ENCODE peak calls at places on chromosomes 2 and 18, in eight cellular contexts. E is endothelial cell of umbilical vein, U is fibroblast of lung, L is pancreas, T is psoas muscle, R is SJCRH30, G is Panc1, B is tibial artery. I is an unnamed sample.

GRCh38 chr2:240339411-240340360 is 95.8 kb upstream of the GPC1 start:
- DNase-seq in E (no peak), U (no peak), L (peak), T (no peak), R (no peak), G (no peak), B (peak), I (no peak)

GRCh38 chr2:217988840-217989204 is 14.0 kb downstream of the TNS1 start:
- DNase-seq in E (no peak), U (no peak), L (peak), T (no peak), R (no peak), G (no peak), B (no peak), I (no peak)

GRCh38 chr2:1715184-1716012 is 28.9 kb downstream of the PXDN start:
- DNase-seq in E (peak), U (no peak), L (no peak), T (no peak), R (no peak), G (no peak), B (no peak), I (no peak)

GRCh38 chr2:55993685-55994084 is 70.1 kb upstream of the EFEMP1 start:
- DNase-seq in E (no peak), U (no peak), L (no peak), T (no peak), R (no peak), G (no peak), B (no peak), I (no peak)

GRCh38 chr2:67772216-67773180 is 290.3 kb downstream of the C1D start:
- DNase-seq in E (peak), U (peak), L (no peak), T (no peak), R (no peak), G (no peak), B (no peak), I (no peak)

GRCh38 chr2:195805283-195805976 is 148.4 kb downstream of the SLC39A10 start:
- DNase-seq in E (no peak), U (no peak), L (no peak), T (no peak), R (no peak), G (no peak), B (no peak), I (no peak)

GRCh38 chr18:45255142-45255890 is 360.0 kb upstream of the SLC14A2 start:
- DNase-seq in E (no peak), U (peak), L (no peak), T (no peak), R (peak), G (no peak), B (no peak), I (no peak)

GRCh38 chr2:2769481-2770431 is 438.7 kb upstream of the MYT1L start:
- DNase-seq in E (no peak), U (no peak), L (peak), T (peak), R (no peak), G (no peak), B (no peak), I (no peak)

GRCh38 chr2:10103179-10103578 is 19.4 kb upstream of the RRM2 start:
- DNase-seq in E (no peak), U (no peak), L (peak), T (no peak), R (peak), G (no peak), B (no peak), I (peak)

GRCh38 chr2:13066673-13067072 is 349.9 kb downstream of the TRIB2 start:
- DNase-seq in E (no peak), U (no peak), L (no peak), T (no peak), R (no peak), G (no peak), B (no peak), I (no peak)

GRCh38 chr2:74316616-74317295 is 26.5 kb downstream of the SLC4A5 start:
- DNase-seq in E (no peak), U (no peak), L (no peak), T (no peak), R (no peak), G (no peak), B (no peak), I (no peak)

GRCh38 chr2:196125596-196125995 is 45.8 kb downstream of the STK17B start:
- DNase-seq in E (no peak), U (no peak), L (no peak), T (no peak), R (no peak), G (no peak), B (no peak), I (no peak)

GRCh38 chr2:129408570-129408969 is 570.9 kb upstream of the RAB6C start:
- DNase-seq in E (no peak), U (no peak), L (no peak), T (no peak), R (no peak), G (no peak), B (no peak), I (no peak)

GRCh38 chr18:68455229-68455603 is 259.7 kb downstream of the TMX3 start:
- DNase-seq in E (no peak), U (no peak), L (no peak), T (no peak), R (no peak), G (no peak), B (no peak), I (no peak)

GRCh38 chr2:241665731-241666440 is 20.7 kb downstream of the DTYMK start:
- DNase-seq in E (no peak), U (no peak), L (no peak), T (no peak), R (no peak), G (no peak), B (no peak), I (no peak)

GRCh38 chr2:166335284-166335683 is 40.5 kb downstream of the SCN9A start:
- DNase-seq in E (no peak), U (peak), L (no peak), T (no peak), R (no peak), G (no peak), B (no peak), I (no peak)

GRCh38 chr2:95346236-95346737 is 49.1 kb downstream of the KCNIP3 start:
- DNase-seq in E (no peak), U (peak), L (peak), T (peak), R (no peak), G (no peak), B (peak), I (peak)

GRCh38 chr2:95345415-95346235 is 48.5 kb downstream of the KCNIP3 start:
- DNase-seq in E (peak), U (peak), L (peak), T (peak), R (peak), G (peak), B (peak), I (peak)

GRCh38 chr2:95344656-95345055 is 47.5 kb downstream of the KCNIP3 start:
- DNase-seq in E (no peak), U (no peak), L (peak), T (no peak), R (no peak), G (no peak), B (peak), I (no peak)

GRCh38 chr2:95344208-95344570 is 47.0 kb downstream of the KCNIP3 start:
- DNase-seq in E (no peak), U (no peak), L (peak), T (peak), R (no peak), G (no peak), B (peak), I (no peak)

DNA sequence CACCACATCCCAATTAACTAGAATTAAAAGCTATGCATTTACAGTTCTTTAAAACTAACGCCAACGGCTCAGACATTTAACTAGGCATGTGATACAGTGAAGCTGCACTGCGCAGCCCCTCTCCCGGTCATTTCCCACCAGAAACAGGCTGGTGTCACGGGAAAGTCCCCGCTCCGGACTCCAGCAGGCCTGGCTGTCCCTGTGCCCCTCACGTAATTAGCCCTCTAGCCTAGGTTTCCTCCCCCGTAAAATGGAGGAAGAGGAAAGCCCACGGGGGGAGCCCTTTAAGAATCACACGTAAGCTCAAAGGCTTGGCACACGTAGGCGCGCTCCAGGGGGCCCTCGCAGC is 47.9 kb downstream of the KCNIP3 start:
- DNase-seq in E (no peak), U (no peak), L (no peak), T (no peak), R (no peak), G (no peak), B (no peak), I (no peak)
- H3K4me3 ChIP-seq in E (peak), U (peak), L (no peak), T (peak), R (no peak), G (peak), B (peak), I (peak)

GRCh38 chr18:11655605-11655932 is 33.5 kb upstream of the GNAL start:
- DNase-seq in E (no peak), U (no peak), L (no peak), T (no peak), R (no peak), G (no peak), B (no peak), I (no peak)

GRCh38 chr18:11658989-11659388 is 30.1 kb upstream of the GNAL start:
- DNase-seq in E (no peak), U (no peak), L (no peak), T (no peak), R (no peak), G (no peak), B (no peak), I (no peak)

GRCh38 chr18:11657152-11657551 is 31.9 kb upstream of the GNAL start:
- DNase-seq in E (no peak), U (no peak), L (no peak), T (no peak), R (no peak), G (no peak), B (no peak), I (no peak)

GRCh38 chr18:11657554-11657953 is 31.5 kb upstream of the GNAL start:
- DNase-seq in E (no peak), U (no peak), L (no peak), T (no peak), R (no peak), G (no peak), B (no peak), I (no peak)

GRCh38 chr18:11658019-11658418 is 31.0 kb upstream of the GNAL start:
- DNase-seq in E (no peak), U (no peak), L (no peak), T (no peak), R (no peak), G (no peak), B (no peak), I (no peak)
- H3K27ac ChIP-seq in E (no peak), U (no peak), L (no peak), T (no peak), R (no peak), G (no peak), B (no peak), I (no peak)

GRCh38 chr2:237705225-237705524 is 77.8 kb downstream of the LRRFIP1 start:
- DNase-seq in E (no peak), U (no peak), L (no peak), T (no peak), R (no peak), G (no peak), B (no peak), I (no peak)

GRCh38 chr2:237702439-237703397 is 75.3 kb downstream of the LRRFIP1 start:
- DNase-seq in E (peak), U (peak), L (no peak), T (peak), R (no peak), G (no peak), B (peak), I (no peak)

GRCh38 chr2:237701859-237702370 is 74.5 kb downstream of the LRRFIP1 start:
- DNase-seq in E (no peak), U (no peak), L (no peak), T (no peak), R (no peak), G (no peak), B (no peak), I (no peak)

GRCh38 chr2:237706257-237706656 is 78.9 kb downstream of the LRRFIP1 start:
- DNase-seq in E (no peak), U (no peak), L (no peak), T (no peak), R (no peak), G (no peak), B (no peak), I (no peak)

DNA sequence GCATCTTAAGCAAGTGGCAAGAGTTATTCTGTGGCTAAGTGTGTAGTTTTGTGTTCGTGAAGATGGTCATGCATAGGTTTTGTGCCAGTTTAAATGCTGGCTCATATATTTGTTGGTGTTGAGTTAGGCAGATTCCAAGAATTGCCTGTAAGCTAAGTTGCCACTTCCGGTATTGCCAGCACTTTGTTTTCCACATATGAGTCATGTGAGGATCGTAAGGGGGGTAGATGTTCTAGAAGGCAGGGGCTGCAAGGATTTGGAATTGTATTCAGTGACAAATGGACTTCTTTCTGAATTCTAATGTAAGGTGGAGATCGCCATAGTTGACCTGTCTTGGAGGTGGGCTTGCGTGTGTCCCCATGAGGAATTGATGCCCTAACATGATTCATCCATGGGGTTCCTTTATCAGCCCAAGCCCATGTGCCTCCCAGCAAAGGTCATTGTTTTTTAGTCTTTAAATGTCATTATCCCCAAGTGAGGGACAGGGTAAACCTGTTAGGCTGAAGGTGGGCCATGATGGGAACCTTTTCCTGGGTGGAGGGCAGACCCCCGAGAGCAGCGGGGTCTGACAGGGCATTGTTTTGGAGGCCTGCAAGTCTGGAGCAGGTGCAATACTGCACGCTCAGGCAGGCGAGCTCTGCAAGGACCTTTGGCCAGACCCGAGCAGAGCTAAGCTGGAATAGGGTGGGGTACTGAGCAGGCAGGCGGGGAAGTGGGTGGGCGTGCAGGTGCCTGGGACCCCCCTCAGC is 77.3 kb downstream of the LRRFIP1 start:
- DNase-seq in E (peak), U (peak), L (no peak), T (no peak), R (no peak), G (no peak), B (no peak), I (no peak)
- H3K4me3 ChIP-seq in E (no peak), U (no peak), L (no peak), T (no peak), R (no peak), G (no peak), B (no peak), I (no peak)

GRCh38 chr2:133553251-133553650 is 15.0 kb downstream of the NCKAP5 start:
- DNase-seq in E (no peak), U (no peak), L (no peak), T (no peak), R (no peak), G (no peak), B (no peak), I (no peak)
- H3K27ac ChIP-seq in E (no peak), U (no peak), L (no peak), T (no peak), R (no peak), G (no peak), B (no peak), I (no peak)

DNA sequence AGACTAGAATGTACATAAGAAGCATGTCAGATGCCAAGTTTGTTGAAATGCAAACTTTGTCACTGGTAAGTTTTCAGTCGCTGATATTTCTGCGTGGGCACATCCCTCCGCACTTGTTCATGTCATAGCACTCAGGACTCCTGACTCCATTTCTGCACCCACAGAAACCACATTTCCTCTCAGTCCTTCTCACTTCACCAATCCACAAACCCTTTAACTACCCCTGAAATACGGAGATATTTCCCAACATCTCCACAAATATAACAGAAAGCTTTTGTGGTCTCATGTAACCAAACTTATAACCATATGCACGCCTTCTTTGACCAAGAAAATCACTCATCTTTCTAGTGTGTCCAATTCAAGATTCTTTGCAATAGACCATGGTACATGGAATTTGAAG is 276.9 kb upstream of the ERBB4 start:
- DNase-seq in E (no peak), U (no peak), L (no peak), T (no peak), R (no peak), G (no peak), B (no peak), I (no peak)
- H3K4me3 ChIP-seq in E (no peak), U (no peak), L (no peak), T (no peak), R (no peak), G (no peak), B (no peak), I (no peak)

DNA sequence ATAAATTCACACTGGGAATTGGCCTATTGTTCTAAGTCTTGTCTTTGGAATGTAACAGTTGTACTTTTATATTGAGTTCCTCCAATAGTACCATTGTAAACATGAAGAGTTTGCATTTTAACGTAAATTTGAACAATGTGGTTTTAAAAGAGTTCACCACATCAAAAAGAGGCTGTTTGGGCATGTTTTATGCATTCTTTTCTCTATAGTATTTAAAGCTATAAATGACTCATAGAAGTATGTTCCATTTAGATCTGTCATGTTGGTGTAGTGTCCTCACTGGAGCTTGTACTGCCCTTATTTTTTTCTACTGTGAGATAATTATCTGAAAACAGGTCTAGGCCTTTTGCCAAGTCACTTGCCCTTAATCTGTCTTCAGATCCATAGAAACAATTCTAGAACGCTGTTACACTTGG is 141.9 kb downstream of the RHBDD1 start:
- DNase-seq in E (no peak), U (peak), L (no peak), T (no peak), R (no peak), G (no peak), B (no peak), I (no peak)
- H3K27ac ChIP-seq in E (no peak), U (no peak), L (no peak), T (no peak), R (no peak), G (no peak), B (no peak), I (no peak)

GRCh38 chr2:71339685-71340084 is 8.1 kb downstream of the ZNF638 start:
- DNase-seq in E (no peak), U (no peak), L (no peak), T (no peak), R (no peak), G (no peak), B (no peak), I (no peak)

GRCh38 chr2:71336802-71337201 is 5.2 kb downstream of the ZNF638 start:
- DNase-seq in E (peak), U (peak), L (no peak), T (no peak), R (no peak), G (no peak), B (no peak), I (no peak)

GRCh38 chr2:71333619-71334018 is 2.0 kb downstream of the ZNF638 start:
- DNase-seq in E (peak), U (no peak), L (no peak), T (no peak), R (no peak), G (no peak), B (no peak), I (no peak)

GRCh38 chr2:71337776-71338175 is 6.2 kb downstream of the ZNF638 start:
- DNase-seq in E (no peak), U (no peak), L (no peak), T (no peak), R (no peak), G (no peak), B (no peak), I (no peak)

DNA sequence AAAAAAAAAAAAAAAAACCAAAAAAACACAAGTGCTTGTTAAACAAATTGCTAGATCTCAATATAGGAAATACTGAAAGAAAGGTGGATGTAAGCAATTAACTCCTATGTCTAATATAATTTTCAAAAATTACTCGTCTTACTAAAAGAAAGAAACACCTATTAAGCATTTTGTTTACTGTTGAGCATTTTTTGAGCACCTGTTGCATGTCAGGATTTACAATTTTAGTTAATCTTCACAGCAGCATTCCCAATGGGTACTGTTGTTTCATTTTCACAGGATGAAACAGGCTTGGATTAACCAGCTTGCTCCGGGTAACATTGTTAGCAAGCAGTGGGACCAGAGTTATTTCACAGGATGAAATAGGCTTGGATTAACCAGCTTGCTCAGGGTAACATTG is 4.8 kb downstream of the ZNF638 start:
- DNase-seq in E (no peak), U (no peak), L (no peak), T (no peak), R (no peak), G (no peak), B (no peak), I (no peak)
- H3K4me3 ChIP-seq in E (no peak), U (no peak), L (no peak), T (no peak), R (no peak), G (no peak), B (no peak), I (no peak)